ENCODE peak calls at places on chromosomes 1 and 21, in seven cellular contexts. S is SK-N-SH, Y is transverse colon, R is ovary, J is A549, O is HepG2, V is GM12878. G is an unnamed sample.

GRCh38 chr1:111219466-111220286 is 7.8 kb upstream of the CHI3L2 start:
- DNase-seq in S (no peak), J (no peak), O (no peak), R (no peak), V (peak), Y (peak), G (no peak)

GRCh38 chr1:35539073-35539823 is 18.0 kb downstream of the KIAA0319L start:
- DNase-seq in Y (no peak), S (no peak), O (no peak), V (peak), J (no peak), R (no peak), G (no peak)

GRCh38 chr1:209227941-209228340 is 355.6 kb upstream of the CAMK1G start:
- DNase-seq in S (no peak), J (no peak), Y (no peak), R (no peak), O (no peak), V (no peak), G (no peak)

GRCh38 chr1:223298706-223299105 is 65.3 kb downstream of the SUSD4 start:
- DNase-seq in S (no peak), R (no peak), V (no peak), O (no peak), Y (no peak), J (no peak), G (no peak)

GRCh38 chr1:37471345-37472231 is 2.8 kb upstream of the ZC3H12A start:
- DNase-seq in V (no peak), R (peak), O (peak), J (peak), Y (peak), S (peak), G (peak)

GRCh38 chr21:21921410-21922232 is 923.4 kb downstream of the NCAM2 start:
- DNase-seq in V (no peak), J (no peak), O (no peak), R (no peak), Y (no peak), S (peak), G (no peak)

GRCh38 chr1:180560868-180561600 is 2.3 kb downstream of the OVAAL start:
- DNase-seq in O (no peak), Y (no peak), R (no peak), S (no peak), V (no peak), J (no peak), G (no peak)

GRCh38 chr1:15969321-15969880 is 6.5 kb downstream of the ZBTB17 start:
- DNase-seq in O (no peak), S (no peak), V (no peak), J (no peak), R (no peak), Y (no peak), G (no peak)

GRCh38 chr1:240030236-240030635 is 61.4 kb upstream of the FMN2 start:
- DNase-seq in Y (no peak), S (no peak), J (no peak), V (no peak), R (no peak), O (no peak), G (no peak)

GRCh38 chr21:22409571-22409970 is 1411.4 kb downstream of the NCAM2 start:
- DNase-seq in R (no peak), O (no peak), J (no peak), S (no peak), Y (no peak), V (no peak), G (no peak)

GRCh38 chr1:19384113-19384512 is 72.0 kb downstream of the SLC66A1 start:
- DNase-seq in R (peak), V (no peak), O (no peak), Y (peak), J (no peak), S (peak), G (peak)

GRCh38 chr1:180534199-180534598 is 24.6 kb upstream of the OVAAL start:
- DNase-seq in V (no peak), Y (no peak), S (peak), O (no peak), R (no peak), J (no peak), G (no peak)

GRCh38 chr1:111944121-111944785 is 45.2 kb downstream of the KCND3 start:
- DNase-seq in R (no peak), V (no peak), Y (no peak), S (no peak), O (no peak), J (no peak), G (no peak)

DNA sequence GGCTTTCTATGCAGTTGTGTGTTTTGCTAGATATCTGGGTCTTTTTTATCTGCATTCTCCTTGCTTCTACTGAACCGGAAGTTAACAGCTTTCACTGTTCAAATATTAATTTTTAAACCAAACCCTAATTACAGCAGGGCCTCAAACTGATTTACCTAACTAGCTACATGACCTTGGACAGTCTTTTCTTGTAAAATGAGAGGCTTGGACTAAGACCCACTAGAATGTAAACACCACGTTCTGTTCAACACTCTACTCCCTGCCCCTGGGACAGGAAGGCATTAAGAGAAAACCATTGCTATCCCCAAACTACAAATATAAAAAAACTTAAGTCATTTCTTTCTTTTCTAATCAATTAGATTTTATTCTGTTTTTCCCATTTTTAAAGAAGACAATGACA is 3.7 kb downstream of the USP24 start:
- DNase-seq in V (no peak), R (no peak), Y (no peak), J (no peak), S (no peak), O (peak), G (no peak)
- H3K4me3 ChIP-seq in V (peak), R (no peak), Y (peak), J (no peak), S (no peak), O (peak), G (peak)

DNA sequence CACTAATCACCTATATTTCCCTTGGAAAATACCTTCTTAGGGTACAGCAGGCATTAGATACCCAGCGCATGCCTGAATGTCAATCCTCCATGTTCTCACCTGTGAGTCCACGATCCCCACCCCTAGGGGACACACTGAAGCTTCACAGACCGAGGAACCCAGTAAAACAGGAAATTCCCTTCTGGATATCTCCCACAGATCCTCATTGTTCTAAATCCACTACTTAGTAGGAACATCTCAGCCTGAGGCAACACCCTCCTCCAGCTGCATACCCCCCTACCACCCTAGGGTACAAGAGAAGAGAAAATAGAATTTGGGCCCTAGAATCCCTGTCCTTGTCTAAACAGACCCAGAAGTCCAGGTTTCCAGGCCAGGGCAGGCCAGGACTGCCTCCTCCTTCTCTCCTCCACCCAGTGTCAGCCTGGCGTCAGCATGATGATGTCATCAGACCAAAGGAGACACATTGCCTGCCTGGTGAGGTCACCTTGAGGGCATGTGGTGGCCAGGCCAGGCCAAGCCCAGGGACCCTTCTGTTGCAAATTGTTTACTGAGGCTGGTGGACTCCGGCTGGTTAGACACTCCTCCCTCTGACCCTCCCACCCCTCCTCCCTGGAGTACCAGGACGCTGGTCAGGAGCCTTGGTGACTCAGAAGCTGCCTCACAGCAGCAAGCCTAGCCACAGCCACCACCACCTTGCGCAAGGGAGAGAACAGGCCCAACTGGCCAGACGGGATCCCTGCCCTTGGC is 6.2 kb downstream of the NECTIN4 start:
- DNase-seq in R (no peak), S (peak), O (peak), V (no peak), J (peak), Y (peak), G (peak)
- TF ChIP-seq EP300 in R (no peak), S (no peak), O (no peak), V (no peak), J (no peak), Y (no peak), G (no peak)

DNA sequence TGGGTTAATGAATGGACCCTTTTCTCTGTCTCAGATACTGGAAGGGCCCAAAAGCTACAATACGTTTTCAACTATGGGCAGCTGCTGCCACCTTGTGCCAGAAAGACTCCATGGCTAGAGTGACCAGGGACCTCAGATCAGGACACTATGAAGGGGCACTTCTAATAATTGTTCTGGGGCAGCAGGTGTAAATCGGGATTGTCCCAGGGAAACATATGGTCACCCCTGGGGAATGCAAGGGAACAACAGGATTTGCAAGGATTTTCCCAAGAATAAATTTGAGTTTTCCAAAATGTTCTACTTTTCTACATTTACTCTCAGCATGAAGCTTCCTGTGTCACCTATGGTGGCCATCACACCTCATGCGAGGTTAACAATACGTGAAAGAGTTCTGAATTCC is 12.0 kb upstream of the FCAMR start:
- DNase-seq in S (peak), O (peak), J (peak), R (no peak), Y (peak), V (no peak), G (no peak)
- H3K4me3 ChIP-seq in S (no peak), O (no peak), J (no peak), R (no peak), Y (no peak), V (no peak), G (no peak)

DNA sequence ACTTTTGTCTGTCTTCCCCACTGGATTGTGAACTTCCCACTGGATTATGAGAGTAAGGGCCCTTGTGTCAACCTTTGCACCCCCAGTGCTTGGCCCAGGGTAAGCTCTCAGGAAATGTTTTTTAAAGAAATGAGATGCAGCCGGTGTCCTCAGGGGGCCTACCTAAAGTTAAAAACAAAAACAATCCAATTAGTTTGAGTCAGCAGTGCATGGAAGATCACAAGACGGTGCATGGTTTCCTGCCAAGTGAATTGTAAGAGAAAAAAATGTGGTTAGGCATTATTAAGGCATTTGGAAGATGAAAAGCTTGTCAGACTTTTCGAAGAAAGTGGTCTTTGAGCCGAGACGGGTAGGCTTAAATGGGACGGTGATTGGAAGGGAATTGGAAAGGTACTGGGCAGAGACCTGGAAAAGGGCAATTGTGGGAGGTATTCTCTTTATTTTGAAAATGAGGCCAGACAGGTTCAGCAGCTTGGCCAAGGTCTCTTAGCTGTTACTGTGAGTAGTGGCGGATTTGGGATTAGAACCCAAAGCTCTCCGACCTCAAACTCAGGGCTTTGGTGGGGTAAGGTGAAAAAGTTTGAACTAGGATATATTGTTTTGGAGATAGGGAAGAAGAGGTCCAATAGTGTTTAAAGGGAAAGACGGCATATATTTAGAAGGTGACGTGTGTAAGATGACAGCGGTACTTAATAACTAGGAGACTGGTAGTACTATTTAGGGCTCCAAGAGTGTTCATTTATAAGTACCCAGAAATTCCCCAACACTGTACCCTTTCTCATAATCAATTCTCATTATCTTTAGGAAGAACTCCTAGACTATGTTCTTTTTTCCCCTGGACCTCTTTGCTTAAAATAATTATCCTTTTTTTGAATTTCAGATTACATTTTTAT is 1.2 kb downstream of the LYPLAL1 start:
- DNase-seq in S (no peak), V (peak), R (no peak), Y (peak), O (peak), J (no peak), G (no peak)
- TF ChIP-seq EP300 in S (no peak), V (peak), R (no peak), Y (no peak), O (no peak), J (no peak), G (no peak)

GRCh38 chr1:232127190-232127589 is 500.6 kb downstream of the DISC1 start:
- DNase-seq in R (no peak), J (peak), S (no peak), O (no peak), Y (no peak), V (no peak), G (no peak)

DNA sequence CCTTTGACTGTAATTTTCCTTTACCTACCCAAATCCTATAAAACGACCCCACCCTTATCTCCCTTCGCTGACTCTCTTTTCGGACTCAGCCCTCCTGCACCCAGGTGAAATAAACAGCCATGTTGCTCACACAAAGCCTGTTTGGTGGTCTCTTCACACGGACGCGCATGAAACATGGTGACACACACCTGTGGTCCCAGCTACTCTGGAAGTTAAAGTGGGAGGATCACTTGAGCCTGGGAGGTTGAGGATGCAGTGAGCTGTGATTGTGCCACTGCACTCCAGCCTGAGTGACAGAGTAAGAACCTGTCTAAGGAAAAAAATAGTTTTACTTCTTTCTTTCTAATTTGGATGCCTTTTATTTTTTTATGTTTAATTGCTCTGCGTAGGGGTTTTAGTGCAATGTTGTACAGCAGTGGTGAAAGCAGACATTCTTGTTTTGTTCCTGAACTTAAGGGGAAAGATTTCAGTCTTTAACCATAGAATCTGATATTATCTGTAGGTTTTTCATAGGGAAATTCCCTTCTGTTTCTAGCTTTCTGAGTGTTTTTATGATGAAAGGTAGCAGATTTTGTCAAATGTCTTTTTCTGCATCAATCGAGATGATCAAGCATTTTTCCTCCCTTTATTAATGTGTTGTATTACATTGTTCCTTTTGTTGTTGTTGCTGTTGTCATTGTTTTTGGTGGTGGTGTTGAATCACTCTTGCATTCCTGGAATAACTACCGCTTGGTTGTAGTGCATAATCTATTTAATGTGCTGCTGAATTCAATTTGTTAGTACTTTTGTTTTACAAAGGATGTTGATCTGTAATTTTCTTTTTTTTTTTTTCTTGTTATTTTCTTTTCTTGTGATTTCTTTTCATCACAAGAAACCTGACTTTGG is 497.4 kb downstream of the DISC1 start:
- DNase-seq in R (no peak), S (no peak), J (no peak), O (no peak), Y (no peak), V (no peak), G (no peak)
- H3K4me3 ChIP-seq in R (no peak), S (no peak), J (no peak), O (no peak), Y (no peak), V (no peak), G (no peak)

DNA sequence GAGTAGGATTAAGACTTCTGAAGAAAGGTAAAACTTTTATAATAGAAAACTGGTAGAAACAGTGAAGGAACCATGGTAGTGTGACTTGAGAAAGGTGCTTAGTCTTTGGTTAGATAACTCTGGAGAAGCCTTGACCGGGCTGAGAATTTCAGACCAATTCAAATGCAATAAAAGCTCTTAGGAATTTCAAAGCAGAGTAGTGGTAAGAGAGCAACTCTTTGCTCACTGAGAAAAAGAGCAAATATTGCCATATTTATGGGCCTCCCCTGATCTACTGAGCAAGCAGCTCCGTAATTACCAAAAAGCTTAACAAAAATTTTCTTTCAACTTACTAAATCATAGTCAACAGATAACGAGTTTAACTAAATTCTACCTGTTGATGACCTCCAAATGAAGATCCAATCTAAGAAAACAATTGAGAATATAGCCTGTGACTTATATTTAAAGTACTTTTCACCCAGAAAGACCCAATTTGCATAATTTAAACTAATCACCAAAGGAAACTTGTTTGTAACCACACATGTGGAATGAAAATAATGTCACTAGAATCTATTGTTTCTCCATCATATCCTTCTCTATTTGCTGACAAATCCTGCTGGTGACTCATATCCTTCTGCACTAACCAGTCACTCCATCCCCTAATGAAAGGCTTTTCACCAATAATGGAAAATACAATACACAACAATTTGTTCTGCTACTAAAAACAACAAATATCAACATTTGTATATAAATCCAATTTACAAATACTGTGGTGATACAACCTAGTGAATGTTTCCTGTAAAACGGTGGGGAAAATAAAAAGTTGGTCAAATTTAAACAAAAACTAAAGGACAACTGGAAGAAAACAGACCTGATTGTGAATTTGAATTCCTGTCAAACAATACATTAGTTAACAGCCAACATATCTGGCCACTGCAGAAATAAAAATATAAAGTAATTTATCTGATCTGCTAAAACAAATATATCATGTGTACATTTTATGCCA is 6.6 kb downstream of the PTP4A2 start:
- DNase-seq in V (no peak), O (no peak), Y (no peak), J (no peak), R (no peak), S (no peak), G (no peak)
- TF ChIP-seq EP300 in V (no peak), O (no peak), Y (no peak), J (no peak), R (no peak), S (no peak), G (no peak)

GRCh38 chr1:244968431-244968830 is 104.1 kb upstream of the HNRNPU start:
- DNase-seq in V (no peak), O (no peak), J (no peak), R (peak), S (no peak), Y (no peak), G (no peak)
- H3K4me3 ChIP-seq in V (no peak), O (no peak), J (no peak), R (no peak), S (no peak), Y (peak), G (no peak)

GRCh38 chr1:10559386-10559785 is 84.6 kb downstream of the PEX14 start:
- DNase-seq in J (no peak), Y (no peak), R (no peak), S (no peak), V (no peak), O (no peak), G (no peak)

GRCh38 chr1:10553124-10553523 is 78.4 kb downstream of the PEX14 start:
- DNase-seq in R (no peak), V (no peak), J (no peak), Y (no peak), O (no peak), S (no peak), G (no peak)

GRCh38 chr1:10555635-10556429 is 81.1 kb downstream of the PEX14 start:
- DNase-seq in R (no peak), J (no peak), Y (no peak), S (no peak), V (peak), O (peak), G (no peak)

GRCh38 chr1:10557714-10558113 is 83.0 kb downstream of the PEX14 start:
- DNase-seq in S (no peak), J (no peak), V (no peak), R (no peak), O (no peak), Y (no peak), G (no peak)

DNA sequence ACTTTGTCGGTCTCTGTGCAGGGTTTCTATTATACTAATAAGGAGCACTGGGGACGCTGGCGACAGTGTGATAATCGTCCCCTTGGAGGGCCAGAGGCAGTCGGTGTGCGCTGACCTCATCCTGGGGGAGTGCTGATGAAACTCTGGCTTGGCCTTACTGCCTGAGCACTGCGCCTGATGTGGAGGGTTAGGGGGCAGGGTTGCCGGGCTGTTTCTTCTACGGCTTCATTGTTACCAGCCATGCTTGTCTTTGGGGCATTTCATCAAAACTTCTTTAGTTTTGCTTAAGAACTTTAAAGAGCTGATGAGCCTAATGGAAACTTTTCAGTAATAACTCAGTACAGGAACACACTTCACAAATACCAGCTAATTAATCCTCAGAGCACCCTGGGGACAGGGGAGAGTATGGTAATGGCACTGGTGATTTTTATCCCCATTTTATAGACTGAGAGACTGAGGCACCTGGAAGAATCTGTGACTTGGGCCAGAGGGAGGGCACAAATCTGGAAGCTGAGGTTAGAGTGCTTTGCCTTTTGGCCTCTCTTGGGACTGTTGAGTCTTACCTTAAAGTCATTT is 81.8 kb downstream of the PEX14 start:
- DNase-seq in R (no peak), V (no peak), S (no peak), J (no peak), O (no peak), Y (no peak), G (no peak)
- TF ChIP-seq EP300 in R (no peak), V (no peak), S (no peak), J (no peak), O (no peak), Y (no peak), G (no peak)